ENCODE peak calls at places on chromosome 2, in six cellular contexts. Q is H1, U is mammary epithelial cell, C is HepG2, D is hepatocyte, Y is PC-3. K is an unnamed sample.

GRCh38 chr2:61233581-61233980 is 71.6 kb downstream of the C2orf74 start:
- DNase-seq in Q (no peak), U (no peak), C (no peak), D (no peak), Y (no peak), K (no peak)

GRCh38 chr2:72980535-72981217 is 63.4 kb downstream of the EMX1 start:
- DNase-seq in Q (no peak), U (peak), C (no peak), D (no peak), Y (peak), K (no peak)

GRCh38 chr2:173830169-173830568 is 135.0 kb downstream of the SP3 start:
- DNase-seq in Q (no peak), U (no peak), C (no peak), D (no peak), Y (no peak), K (no peak)

GRCh38 chr2:17208511-17208910 is 309.7 kb downstream of the RAD51AP2 start:
- DNase-seq in Q (no peak), U (peak), C (peak), D (no peak), Y (no peak), K (no peak)

GRCh38 chr2:239250216-239251071 is 150.4 kb downstream of the HDAC4 start:
- DNase-seq in Q (no peak), U (no peak), C (no peak), D (no peak), Y (no peak), K (no peak)

GRCh38 chr2:152421521-152422367 is 86.8 kb downstream of the FMNL2 start:
- DNase-seq in Q (no peak), U (peak), C (peak), D (peak), Y (peak), K (no peak)

GRCh38 chr2:20622731-20623130 is 28.2 kb downstream of the HS1BP3 start:
- DNase-seq in Q (no peak), U (no peak), C (no peak), D (no peak), Y (no peak), K (no peak)

GRCh38 chr2:238165288-238165921 is 6.6 kb downstream of the ERFE start:
- DNase-seq in Q (no peak), U (no peak), C (no peak), D (no peak), Y (no peak), K (no peak)

GRCh38 chr2:157876771-157877108 is 610 bp upstream of the ACVR1 start:
- DNase-seq in Q (no peak), U (no peak), C (no peak), D (no peak), Y (no peak), K (no peak)

GRCh38 chr2:23083963-23084362 is 301.0 kb upstream of the KLHL29 start:
- DNase-seq in Q (no peak), U (no peak), C (no peak), D (no peak), Y (no peak), K (no peak)

GRCh38 chr2:144702051-144702450 is 182.1 kb upstream of the ZEB2 start:
- DNase-seq in Q (no peak), U (no peak), C (no peak), D (no peak), Y (no peak), K (no peak)

GRCh38 chr2:179655627-179656026 is 205.8 kb downstream of the ZNF385B start:
- DNase-seq in Q (no peak), U (peak), C (no peak), D (no peak), Y (peak), K (no peak)

GRCh38 chr2:205719864-205720263 is 37.6 kb downstream of the NRP2 start:
- DNase-seq in Q (no peak), U (no peak), C (no peak), D (no peak), Y (no peak), K (no peak)

GRCh38 chr2:96565111-96565510 is 28.6 kb downstream of the ARID5A start:
- DNase-seq in Q (peak), U (no peak), C (no peak), D (no peak), Y (no peak), K (peak)

GRCh38 chr2:178397002-178397605 is 53.9 kb downstream of the PRKRA start:
- DNase-seq in Q (no peak), U (peak), C (peak), D (peak), Y (peak), K (peak)

GRCh38 chr2:121046335-121046734 is 238.7 kb downstream of the TFCP2L1 start:
- DNase-seq in Q (no peak), U (peak), C (no peak), D (no peak), Y (peak), K (no peak)

GRCh38 chr2:157059036-157059435 is 198.5 kb upstream of the GALNT5 start:
- DNase-seq in Q (no peak), U (no peak), C (no peak), D (no peak), Y (no peak), K (no peak)

GRCh38 chr2:112794131-112794733 is 9.9 kb upstream of the IL1A start:
- DNase-seq in Q (no peak), U (peak), C (peak), D (peak), Y (no peak), K (no peak)

GRCh38 chr2:241874277-241874925 is 4.9 kb downstream of the RTP5 start:
- DNase-seq in Q (no peak), U (no peak), C (no peak), D (no peak), Y (no peak), K (no peak)

GRCh38 chr2:224401641-224402342 is at the start of gene FAM124B:
- DNase-seq in Q (no peak), U (no peak), C (no peak), D (peak), Y (no peak), K (no peak)
- TF ChIP-seq EZH2 in Q (no peak), U (no peak), C (no peak), D (no peak), Y (no peak), K (no peak)

GRCh38 chr2:232505805-232506360 is 14.3 kb upstream of the PRSS56 start:
- DNase-seq in Q (no peak), U (no peak), C (no peak), D (no peak), Y (no peak), K (peak)
- H2AFZ ChIP-seq in Q (no peak), U (no peak), C (no peak), D (no peak), Y (no peak), K (no peak)

GRCh38 chr2:27122791-27123190 is 824 bp upstream of the ABHD1 start:
- DNase-seq in Q (no peak), U (no peak), C (no peak), D (no peak), Y (no peak), K (no peak)

GRCh38 chr2:27118525-27119329 is at the start of gene CGREF1:
- DNase-seq in Q (peak), U (no peak), C (no peak), D (peak), Y (peak), K (peak)

GRCh38 chr2:27115485-27115884 is 3.4 kb downstream of the CGREF1 start:
- DNase-seq in Q (no peak), U (no peak), C (no peak), D (no peak), Y (peak), K (no peak)

GRCh38 chr2:27123302-27124150 is at the start of gene ABHD1:
- DNase-seq in Q (peak), U (no peak), C (peak), D (peak), Y (no peak), K (peak)

GRCh38 chr2:27117995-27118524 is 868 bp downstream of the CGREF1 start:
- DNase-seq in Q (no peak), U (no peak), C (no peak), D (no peak), Y (no peak), K (no peak)
- TF ChIP-seq EZH2 in Q (no peak), U (no peak), C (no peak), D (no peak), Y (no peak), K (no peak)

DNA sequence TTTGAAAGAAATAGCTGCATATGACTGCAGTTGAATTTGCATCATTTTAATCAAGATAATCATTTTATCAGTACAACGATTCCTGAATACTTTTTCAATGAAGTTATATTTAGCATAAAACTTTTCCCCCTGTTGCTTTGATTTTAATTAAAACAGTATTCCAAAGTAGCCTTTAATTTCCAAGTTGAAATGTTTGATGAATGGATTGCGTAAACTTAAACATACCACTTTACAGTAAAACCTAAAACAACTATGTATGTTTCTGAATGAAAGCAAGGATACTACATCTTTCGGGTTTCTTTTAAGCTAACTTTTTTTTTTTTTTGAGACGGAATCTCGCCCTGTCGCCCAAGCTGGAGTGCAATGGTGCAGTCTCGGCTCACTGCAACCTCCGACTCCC is 1.4 kb downstream of the SPAST start:
- DNase-seq in Q (no peak), U (no peak), C (no peak), D (no peak), Y (no peak), K (no peak)
- H2AFZ ChIP-seq in Q (no peak), U (peak), C (no peak), D (peak), Y (peak), K (no peak)

GRCh38 chr2:32922466-32922865 is 24.3 kb upstream of the LTBP1 start:
- DNase-seq in Q (peak), U (no peak), C (no peak), D (no peak), Y (no peak), K (no peak)
- TF ChIP-seq EZH2 in Q (no peak), U (no peak), C (no peak), D (no peak), Y (no peak), K (no peak)

GRCh38 chr2:7749895-7750559 is 832.8 kb downstream of the RNF144A start:
- DNase-seq in Q (no peak), U (peak), C (no peak), D (no peak), Y (no peak), K (no peak)
- H2AFZ ChIP-seq in Q (no peak), U (no peak), C (no peak), D (no peak), Y (no peak), K (no peak)